ENCODE peak calls at places on chromosomes 16 and 17, in eight cellular contexts. T, M, X, A, I, E, W and Y are unnamed samples.
A peak's percentile ranks its signal among the peaks of the same experiment; 100 is the strongest.

GRCh38 chr16:17027488-17028129 is 443.2 kb downstream of the XYLT1 start:
- DNase-seq in W (no peak), E (no peak), I (no peak), T (no peak), X (no peak), A (no peak), M (no peak), Y (no peak)

GRCh38 chr16:86735727-86736126 is 157.4 kb downstream of the FOXL1 start:
- DNase-seq in T (no peak), M (no peak), E (no peak), A (no peak), X (no peak), I (no peak), W (no peak), Y (no peak)

GRCh38 chr16:71883193-71883848 is 661 bp downstream of the ZNF821 start:
- DNase-seq in M (peak; percentile 78), T (no peak), W (peak; percentile 36), X (no peak), I (peak; percentile 8), E (peak; percentile 24), A (no peak), Y (peak; percentile 68)

GRCh38 chr16:6016530-6017184 is 919.1 kb upstream of the EEF2KMT start:
- DNase-seq in E (no peak), T (peak; percentile 90), M (peak; percentile 82), A (peak; percentile 2), I (peak; percentile 36), X (no peak), W (peak; percentile 13), Y (no peak)

GRCh38 chr17:58085039-58085715 is 2.0 kb downstream of the DYNLL2 start:
- DNase-seq in T (no peak), I (no peak), M (no peak), E (no peak), A (no peak), X (no peak), W (no peak), Y (no peak)

GRCh38 chr16:66369055-66369592 is 2.6 kb downstream of the CDH5 start:
- DNase-seq in W (no peak), M (no peak), E (no peak), T (no peak), I (no peak), A (no peak), X (peak; percentile 38), Y (peak; percentile 58)

GRCh38 chr17:27407916-27408846 is 48.1 kb upstream of the KSR1 start:
- DNase-seq in E (no peak), X (peak; percentile 84), T (peak; percentile 37), M (no peak), A (peak; percentile 28), W (peak; percentile 73), I (peak; percentile 71), Y (no peak)

GRCh38 chr16:74605332-74605731 is 1.6 kb downstream of the GLG1 start:
- DNase-seq in M (no peak), I (no peak), T (no peak), X (no peak), E (no peak), A (no peak), W (no peak), Y (no peak)

GRCh38 chr17:42618442-42619150 is 9.1 kb downstream of the TUBG1 start:
- DNase-seq in E (peak; percentile 92), A (no peak), X (peak; percentile 23), M (peak; percentile 91), W (peak; percentile 70), T (peak; percentile 70), I (peak; percentile 22), Y (peak; percentile 81)

GRCh38 chr17:67785122-67785477 is 40.2 kb upstream of the BPTF start:
- DNase-seq in I (no peak), A (no peak), T (no peak), X (no peak), E (no peak), W (no peak), M (no peak), Y (no peak)

GRCh38 chr17:67784364-67785121 is 40.8 kb upstream of the BPTF start:
- DNase-seq in A (no peak), I (no peak), W (no peak), M (no peak), E (no peak), T (no peak), X (peak; percentile 16), Y (no peak)

GRCh38 chr17:67779098-67779672 is 46.1 kb upstream of the BPTF start:
- DNase-seq in T (peak; percentile 65), A (no peak), E (peak; percentile 70), I (peak; percentile 68), W (peak; percentile 36), M (peak; percentile 90), X (peak; percentile 86), Y (peak; percentile 71)
- TF ChIP-seq CTCF in T (peak; percentile 75), A (peak; percentile 64), E (peak; percentile 33), I (peak; percentile 66), W (peak; percentile 71), M (peak; percentile 90), X (peak; percentile 76), Y (peak; percentile 58)

DNA sequence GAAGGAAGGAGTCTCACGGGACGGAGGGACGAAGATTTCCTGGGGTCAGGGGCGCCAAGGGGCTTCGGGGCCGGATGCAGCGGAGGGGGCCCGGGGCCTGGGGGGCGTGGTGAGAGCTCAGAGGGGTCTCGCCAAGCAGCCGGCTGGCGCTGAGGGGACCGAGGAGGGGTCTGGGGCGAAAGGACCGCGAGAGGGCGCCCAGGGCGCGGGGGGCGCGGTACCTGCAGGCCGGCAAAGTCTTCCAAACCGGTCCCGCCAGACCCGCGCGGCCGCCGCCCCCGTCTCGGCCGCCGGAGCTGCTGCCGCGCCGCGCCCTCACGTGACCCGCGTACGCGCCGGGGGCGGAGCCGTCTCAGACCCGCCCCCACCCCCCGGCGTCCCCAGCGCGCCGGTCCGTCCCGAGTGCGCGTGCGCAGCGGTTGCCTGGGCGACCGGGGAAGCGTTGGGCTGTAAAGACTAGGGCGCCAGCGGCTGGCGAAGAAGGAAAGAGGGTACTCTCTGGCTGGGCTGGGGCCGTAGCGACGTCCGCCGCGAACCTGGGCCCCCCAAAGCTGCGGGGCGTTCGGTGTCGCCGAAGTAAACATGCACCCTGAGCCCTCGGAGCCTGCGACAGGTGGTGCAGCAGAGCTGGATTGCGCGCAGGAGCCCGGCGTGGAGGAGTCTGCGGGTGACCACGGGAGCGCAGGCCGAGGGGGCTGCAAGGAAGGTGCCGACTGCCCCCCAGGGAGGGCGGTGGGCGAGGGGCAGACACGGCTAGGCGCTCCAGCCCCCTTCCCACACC is at the start of the genes DNAAF1 and HSDL1:
- DNase-seq in A (peak; percentile 28), E (peak; percentile 92), T (peak; percentile 97), I (peak; percentile 79), X (peak; percentile 88), W (peak; percentile 98), M (peak; percentile 91), Y (peak; percentile 99)
- TF ChIP-seq CTCF in A (peak; percentile 13), E (no peak), T (peak; percentile 43), I (no peak), X (no peak), W (no peak), M (peak; percentile 33), Y (no peak)

GRCh38 chr16:15650698-15651161 is 685 bp downstream of the NDE1 start:
- DNase-seq in W (peak; percentile 21), M (peak; percentile 75), I (peak; percentile 26), X (peak; percentile 26), E (no peak), T (peak; percentile 60), A (no peak), Y (peak; percentile 74)
- TF ChIP-seq CTCF in W (no peak), M (no peak), I (no peak), X (no peak), E (no peak), T (no peak), A (no peak), Y (no peak)

DNA sequence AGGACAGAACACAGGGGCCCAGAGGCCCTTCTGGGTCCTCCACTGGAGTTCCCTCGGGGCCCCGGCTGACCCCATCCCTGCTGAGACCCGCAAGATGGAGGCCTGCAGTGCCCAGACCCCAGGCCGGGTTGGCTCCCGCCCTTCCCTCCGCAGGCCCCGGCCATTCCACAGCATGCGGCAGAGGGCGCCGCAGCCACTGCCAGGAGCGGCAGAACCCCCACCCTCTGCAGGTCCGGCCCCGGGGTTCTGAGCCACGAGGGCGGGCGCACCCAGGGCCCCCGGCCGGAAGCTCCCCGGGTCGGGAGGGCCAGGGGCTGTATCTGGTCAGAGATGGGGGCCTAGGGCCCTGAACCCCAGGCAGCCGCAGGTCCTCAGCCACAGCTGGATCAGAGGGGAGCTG is 2.4 kb upstream of the PERCC1 start:
- DNase-seq in I (no peak), X (peak; percentile 26), E (no peak), T (peak; percentile 70), M (peak; percentile 81), A (no peak), W (no peak), Y (peak; percentile 84)
- TF ChIP-seq CTCF in I (peak; percentile 47), X (peak; percentile 35), E (no peak), T (peak; percentile 55), M (peak; percentile 74), A (no peak), W (peak; percentile 28), Y (peak; percentile 74)

DNA sequence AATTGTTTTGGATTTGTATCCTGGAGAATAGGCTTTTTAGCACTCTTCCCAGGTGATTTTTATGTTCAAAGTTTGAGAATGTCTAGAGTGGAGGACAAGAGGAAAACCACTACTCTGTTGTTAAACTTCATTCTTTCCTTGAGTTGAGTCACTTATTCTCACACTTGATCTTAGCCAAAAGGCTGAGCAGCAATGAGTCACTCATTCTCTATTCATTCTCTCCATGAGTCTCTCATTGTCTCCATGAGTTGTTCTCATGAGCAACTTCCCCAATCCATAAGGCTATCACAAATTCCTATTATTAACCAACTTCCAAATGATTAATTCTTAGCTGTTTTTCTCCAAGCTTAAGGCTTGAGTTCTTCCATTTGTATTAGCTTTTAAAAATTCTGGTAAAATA is 1393.3 kb downstream of the CDH8 start:
- DNase-seq in W (peak; percentile 35), M (no peak), I (peak; percentile 82), T (no peak), A (peak; percentile 34), X (no peak), E (no peak), Y (no peak)
- TF ChIP-seq CTCF in W (no peak), M (no peak), I (no peak), T (no peak), A (no peak), X (no peak), E (no peak), Y (no peak)

GRCh38 chr17:50141026-50141749 is 9.3 kb downstream of the PPP1R9B start:
- DNase-seq in X (no peak), I (no peak), W (no peak), M (no peak), A (no peak), T (no peak), E (no peak), Y (no peak)
- TF ChIP-seq CTCF in X (no peak), I (no peak), W (no peak), M (no peak), A (no peak), T (no peak), E (no peak), Y (no peak)

DNA sequence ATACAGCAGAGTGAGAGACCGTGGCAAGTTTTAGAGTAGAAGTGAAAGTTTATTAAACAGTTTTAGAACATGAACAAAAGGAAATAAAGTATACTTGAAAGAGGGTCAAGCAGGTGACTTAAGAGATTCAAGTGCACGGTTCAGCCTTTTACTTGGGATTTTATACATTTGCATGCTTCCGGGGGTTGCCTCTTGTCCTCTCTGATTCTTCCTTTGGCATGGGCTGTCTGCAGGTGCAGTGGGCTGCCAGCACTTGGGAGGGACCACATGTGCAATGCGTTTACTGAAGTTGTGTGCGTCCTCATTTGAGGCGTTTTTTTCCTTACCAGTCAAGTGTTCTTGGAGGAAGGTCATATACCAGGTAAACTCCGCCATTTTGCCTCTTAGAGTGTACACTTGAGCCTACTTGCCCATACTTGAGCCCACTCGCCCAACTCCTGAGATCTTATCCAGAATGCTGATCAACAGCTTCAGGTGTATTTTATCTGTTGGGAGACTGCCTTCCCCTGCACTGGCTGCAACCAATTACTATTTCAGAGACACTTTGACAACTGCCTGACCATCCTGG is 195.2 kb downstream of the IRX5 start:
- DNase-seq in X (no peak), A (no peak), T (no peak), E (no peak), M (no peak), I (no peak), W (no peak), Y (no peak)
- TF ChIP-seq CTCF in X (no peak), A (no peak), T (no peak), E (no peak), M (no peak), I (no peak), W (no peak), Y (no peak)